ENCODE peak calls at places on chromosomes 6 and 20, in seven cellular contexts. K is cardiac muscle cell; P is lower leg skin; D is coronary artery; J is IMR-90; C is neuronal stem cell; T is naive thymus-derived CD4-positive, alpha-beta T cell. V is an unnamed sample.

GRCh38 chr6:163318071-163318786 is 96.3 kb upstream of the QKI start:
- DNase-seq in C (no peak), P (no peak), J (no peak), D (no peak), T (no peak), K (no peak), V (no peak)

GRCh38 chr20:40966103-40966502 is 62.5 kb upstream of the TOP1 start:
- DNase-seq in P (no peak), J (no peak), D (no peak), T (no peak), C (no peak), K (peak), V (peak)

GRCh38 chr6:46925563-46926253 is 4.0 kb upstream of the ADGRF5 start:
- DNase-seq in C (no peak), P (peak), D (peak), K (no peak), J (peak), T (no peak), V (no peak)

GRCh38 chr6:37643851-37644672 is 53.6 kb downstream of the MDGA1 start:
- DNase-seq in T (peak), K (no peak), J (peak), D (no peak), P (no peak), C (no peak), V (no peak)

GRCh38 chr6:64224819-64225218 is 589.2 kb downstream of the PHF3 start:
- DNase-seq in T (no peak), C (no peak), J (peak), K (no peak), D (no peak), P (no peak), V (no peak)

GRCh38 chr20:53723045-53723444 is 129.4 kb upstream of the ZNF217 start:
- DNase-seq in C (no peak), J (no peak), P (no peak), K (no peak), T (no peak), D (no peak), V (no peak)

GRCh38 chr20:3677733-3678132 is 4.1 kb downstream of the ADAM33 start:
- DNase-seq in J (peak), C (no peak), K (no peak), P (no peak), T (no peak), D (no peak), V (no peak)

GRCh38 chr20:5741089-5741488 is 9.1 kb upstream of the SHLD1 start:
- DNase-seq in P (no peak), T (no peak), D (no peak), K (no peak), C (no peak), J (peak), V (no peak)

GRCh38 chr6:1290805-1291204 is 21.1 kb upstream of the FOXQ1 start:
- DNase-seq in D (no peak), J (no peak), P (no peak), C (no peak), T (no peak), K (no peak), V (no peak)

GRCh38 chr6:24925661-24926060 is 10.1 kb downstream of the RIPOR2 start:
- DNase-seq in T (no peak), K (no peak), D (no peak), J (no peak), P (no peak), C (no peak), V (no peak)

GRCh38 chr6:110528051-110528929 is 51.9 kb upstream of the SLC22A16 start:
- DNase-seq in P (peak), C (peak), J (peak), D (no peak), K (peak), T (peak), V (peak)

GRCh38 chr6:127462391-127462790 is 3.2 kb upstream of the KIAA0408 start:
- DNase-seq in C (no peak), T (no peak), D (no peak), P (no peak), K (peak), J (peak), V (no peak)

GRCh38 chr20:63000958-63001357 is 5.8 kb downstream of the BHLHE23 start:
- DNase-seq in T (no peak), K (no peak), P (no peak), C (no peak), J (no peak), D (no peak), V (no peak)

GRCh38 chr6:150575840-150576239 is 23.8 kb upstream of the PLEKHG1 start:
- DNase-seq in J (no peak), T (no peak), P (no peak), C (no peak), K (no peak), D (no peak), V (no peak)

DNA sequence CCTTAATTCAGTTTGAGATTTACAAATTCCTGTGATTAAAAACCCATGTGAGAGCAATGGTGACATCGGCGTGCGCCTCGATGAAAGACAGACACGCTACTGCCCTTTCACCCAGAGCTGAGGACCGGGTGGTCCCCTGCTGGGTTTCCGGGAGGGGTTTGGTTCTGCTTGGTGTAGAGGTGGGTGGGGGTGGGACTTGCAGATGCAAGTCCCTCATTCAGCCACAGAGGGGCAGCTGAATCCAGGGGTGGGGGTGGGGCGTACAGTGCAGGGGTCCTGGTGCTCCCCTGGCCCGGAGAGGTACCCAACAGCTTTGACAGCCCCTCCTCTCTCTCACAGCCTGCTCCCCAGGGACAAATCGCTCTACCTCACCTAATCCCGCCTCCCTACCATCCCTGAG is 118.7 kb downstream of the JPH2 start:
- DNase-seq in P (peak), J (no peak), K (no peak), T (no peak), C (no peak), D (no peak), V (no peak)
- H3K4me3 ChIP-seq in P (no peak), J (no peak), K (no peak), T (peak), C (no peak), D (no peak), V (no peak)

GRCh38 chr6:157079277-157079676 is 244.0 kb downstream of the TMEM242 start:
- DNase-seq in P (no peak), C (no peak), T (no peak), D (no peak), J (no peak), K (no peak), V (no peak)
- H3K4me3 ChIP-seq in P (no peak), C (no peak), T (no peak), D (no peak), J (no peak), K (no peak), V (no peak)

GRCh38 chr20:50928469-50928868 is 2.8 kb downstream of the ADNP start:
- DNase-seq in K (no peak), J (no peak), T (no peak), D (no peak), P (no peak), C (no peak), V (no peak)
- H3K4me3 ChIP-seq in K (peak), J (no peak), T (peak), D (peak), P (no peak), C (peak), V (peak)

GRCh38 chr20:11217322-11217989 is 543.7 kb upstream of the JAG1 start:
- DNase-seq in C (no peak), T (no peak), K (no peak), J (peak), P (no peak), D (no peak), V (no peak)
- H3K4me3 ChIP-seq in C (no peak), T (no peak), K (no peak), J (no peak), P (no peak), D (no peak), V (no peak)

DNA sequence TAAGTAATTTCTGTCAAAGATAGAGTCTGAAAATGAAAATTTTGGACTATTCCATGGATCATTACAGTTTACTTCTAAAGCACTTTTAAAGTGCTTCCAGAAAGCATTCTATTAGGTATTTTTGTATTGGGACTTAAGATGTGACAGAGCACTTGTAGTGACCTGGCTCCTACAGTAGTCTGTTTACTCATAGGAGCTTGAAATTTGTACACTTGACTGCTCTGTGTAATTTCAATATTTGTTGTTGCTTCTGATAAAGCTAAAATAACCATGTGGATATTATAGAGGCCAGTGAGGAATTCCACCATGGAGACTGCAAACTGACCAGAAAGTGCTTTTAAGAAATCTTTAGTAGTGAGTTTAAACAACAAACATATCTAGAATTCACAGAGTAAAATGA is 10.3 kb downstream of the NFYA start:
- DNase-seq in P (no peak), D (no peak), J (no peak), C (no peak), T (no peak), K (no peak), V (no peak)
- H3K4me3 ChIP-seq in P (no peak), D (no peak), J (no peak), C (no peak), T (no peak), K (no peak), V (no peak)

DNA sequence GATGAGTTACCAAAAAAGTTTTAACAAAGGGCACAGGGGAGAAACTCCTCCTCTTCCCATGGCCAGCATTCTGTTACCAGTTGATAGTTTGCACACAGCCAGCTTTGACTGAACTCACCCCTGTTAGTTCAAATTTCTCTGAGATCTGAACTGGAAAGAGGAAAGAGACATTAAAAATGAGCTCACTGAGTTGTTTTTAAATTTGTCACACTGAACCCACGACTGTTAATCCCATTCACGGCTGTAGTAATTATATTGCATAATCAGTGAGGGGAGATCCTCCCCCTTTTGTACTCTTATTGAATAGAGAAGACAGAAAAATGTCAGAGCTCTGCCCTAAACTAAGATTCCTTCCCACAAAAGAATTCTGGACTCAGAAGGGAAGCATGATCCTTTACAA is 17.5 kb upstream of the DSP start:
- DNase-seq in J (no peak), P (no peak), T (no peak), C (no peak), D (no peak), K (no peak), V (peak)
- H3K4me3 ChIP-seq in J (no peak), P (no peak), T (no peak), C (no peak), D (no peak), K (no peak), V (no peak)

GRCh38 chr6:111768431-111768770 is 104.9 kb downstream of the FYN start:
- DNase-seq in D (no peak), C (no peak), J (no peak), P (no peak), T (no peak), K (no peak), V (no peak)

GRCh38 chr6:111764238-111765182 is 108.7 kb downstream of the FYN start:
- DNase-seq in T (no peak), K (peak), D (no peak), P (no peak), C (no peak), J (no peak), V (no peak)

GRCh38 chr6:111766524-111766857 is 106.8 kb downstream of the FYN start:
- DNase-seq in C (no peak), T (no peak), K (no peak), P (no peak), D (no peak), J (no peak), V (no peak)

GRCh38 chr6:111767752-111768430 is 105.4 kb downstream of the FYN start:
- DNase-seq in C (no peak), P (no peak), D (no peak), K (no peak), J (no peak), T (peak), V (no peak)

GRCh38 chr6:111765681-111766523 is 107.3 kb downstream of the FYN start:
- DNase-seq in T (no peak), P (no peak), J (peak), C (no peak), D (no peak), K (no peak), V (no peak)
- H3K4me3 ChIP-seq in T (peak), P (no peak), J (no peak), C (no peak), D (no peak), K (no peak), V (no peak)

V was measured in HAP-1.